ENCODE peak calls at places on chromosomes 5 and 9, in ten cellular contexts. X is amniotic epithelial cell; G is kidney tubule cell; I is SK-N-DZ; R is NCI-H2171 treated with DMSO at 0.1 percent for 48 hours; T is testis; L is tibial artery; J is KBM-7; F is endothelial cell of umbilical vein; Z is stimulated activated CD4-positive, alpha-beta T cell treated with anti-CD3 and anti-CD28 coated beads, Interleukin-1b, Interleukin-23, amount 100 ng/mL, for 24 hours. K is an unnamed sample.

GRCh38 chr5:53211799-53212198 is 102.2 kb upstream of the MOCS2 start:
- DNase-seq in Z (no peak), R (no peak), J (peak), F (peak), L (no peak), T (no peak), X (peak), G (peak), I (no peak), K (no peak)

GRCh38 chr5:142432961-142433360 is 108.1 kb upstream of the SPRY4 start:
- DNase-seq in I (peak), R (no peak), J (no peak), T (no peak), F (no peak), L (no peak), X (no peak), Z (no peak), G (peak), K (no peak)

GRCh38 chr5:32283539-32284377 is 29.0 kb downstream of the MTMR12 start:
- DNase-seq in L (no peak), T (no peak), R (no peak), X (peak), J (no peak), F (peak), I (no peak), G (peak), Z (no peak), K (peak)

GRCh38 chr5:126851441-126852103 is 74.6 kb downstream of the LMNB1 start:
- DNase-seq in X (no peak), J (no peak), R (no peak), F (no peak), Z (no peak), G (no peak), L (peak), T (no peak), I (no peak), K (no peak)

GRCh38 chr5:68817696-68818695 is 275.8 kb upstream of the SLC30A5 start:
- DNase-seq in R (no peak), F (no peak), L (no peak), G (no peak), T (no peak), Z (no peak), X (no peak), J (no peak), I (no peak), K (no peak)

GRCh38 chr5:36177715-36178556 is 26.0 kb downstream of the SKP2 start:
- DNase-seq in J (peak), X (peak), I (peak), G (peak), Z (no peak), F (peak), L (no peak), R (peak), T (peak), K (no peak)

GRCh38 chr9:75892168-75892901 is 1.9 kb downstream of the PCSK5 start:
- DNase-seq in G (peak), R (no peak), T (peak), J (peak), L (peak), I (no peak), F (peak), X (no peak), Z (no peak), K (no peak)

GRCh38 chr5:10091701-10092100 is 158.0 kb downstream of the ATPSCKMT start:
- DNase-seq in F (no peak), L (no peak), Z (no peak), I (no peak), T (no peak), R (no peak), J (no peak), X (no peak), G (no peak), K (no peak)

GRCh38 chr9:2461886-2462285 is 159.7 kb upstream of the VLDLR start:
- DNase-seq in L (no peak), T (peak), R (peak), G (no peak), I (no peak), X (no peak), Z (no peak), J (no peak), F (no peak), K (no peak)

GRCh38 chr5:157547909-157548512 is 27.6 kb downstream of the ADAM19 start:
- DNase-seq in T (no peak), Z (no peak), I (no peak), L (no peak), G (no peak), X (no peak), R (no peak), J (no peak), F (no peak), K (no peak)

GRCh38 chr5:94157704-94158608 is 416.6 kb upstream of the POU5F2 start:
- DNase-seq in X (no peak), I (no peak), L (no peak), Z (no peak), G (no peak), R (no peak), F (no peak), T (no peak), J (no peak), K (no peak)

GRCh38 chr5:105475401-105475800 is 1912.8 kb upstream of the NUDT12 start:
- DNase-seq in R (peak), T (no peak), J (no peak), I (no peak), X (no peak), Z (no peak), G (no peak), F (peak), L (peak), K (no peak)

GRCh38 chr5:159825551-159826051 is 90.7 kb upstream of the ADRA1B start:
- DNase-seq in G (peak), R (no peak), X (peak), I (no peak), F (no peak), L (no peak), T (no peak), Z (no peak), J (no peak), K (no peak)

GRCh38 chr5:8813180-8813579 is 732.7 kb downstream of the SEMA5A start:
- DNase-seq in T (no peak), X (peak), Z (no peak), I (no peak), F (no peak), R (no peak), J (no peak), G (no peak), L (no peak), K (no peak)

GRCh38 chr9:107710552-107710951 is 221.0 kb upstream of the KLF4 start:
- DNase-seq in I (no peak), T (no peak), J (no peak), F (no peak), Z (no peak), L (no peak), X (no peak), R (no peak), G (no peak), K (no peak)

GRCh38 chr5:140555747-140556312 is 1.4 kb downstream of the SRA1 start:
- DNase-seq in I (no peak), T (no peak), L (no peak), F (no peak), J (no peak), Z (no peak), X (no peak), R (no peak), G (no peak), K (no peak)

GRCh38 chr9:86722706-86723075 is 224.6 kb downstream of the GAS1 start:
- DNase-seq in F (no peak), L (no peak), J (no peak), G (no peak), T (no peak), X (no peak), R (no peak), Z (no peak), I (no peak), K (no peak)

GRCh38 chr5:5983261-5983660 is 395.1 kb downstream of the MED10 start:
- DNase-seq in X (no peak), G (no peak), T (no peak), L (no peak), J (no peak), R (no peak), I (no peak), Z (no peak), F (no peak), K (no peak)

GRCh38 chr9:71721786-71722295 is 46.5 kb downstream of the CEMIP2 start:
- DNase-seq in F (no peak), R (no peak), T (no peak), L (no peak), G (no peak), Z (no peak), X (peak), I (no peak), J (no peak), K (no peak)

GRCh38 chr5:56733580-56733979 is 81.8 kb upstream of the MAP3K1 start:
- DNase-seq in F (no peak), T (no peak), L (no peak), G (peak), I (no peak), Z (no peak), X (no peak), R (no peak), J (no peak), K (no peak)

GRCh38 chr5:88672644-88673493 is 210.1 kb downstream of the MEF2C start:
- DNase-seq in L (no peak), I (no peak), Z (no peak), X (no peak), G (no peak), F (no peak), R (no peak), T (no peak), J (no peak), K (no peak)

GRCh38 chr9:73114058-73114457 is 37.6 kb upstream of the ANXA1 start:
- DNase-seq in I (no peak), R (no peak), G (no peak), F (no peak), T (no peak), Z (no peak), L (no peak), J (no peak), X (no peak), K (no peak)

GRCh38 chr9:1791191-1791590 is 224.0 kb upstream of the SMARCA2 start:
- DNase-seq in F (no peak), G (no peak), J (no peak), Z (no peak), R (no peak), L (no peak), X (no peak), I (no peak), T (no peak), K (no peak)

GRCh38 chr5:168947212-168947868 is 353.6 kb downstream of the SLIT3 start:
- DNase-seq in X (peak), Z (peak), F (peak), L (no peak), J (peak), T (peak), I (peak), G (peak), R (peak), K (peak)

GRCh38 chr9:38254756-38255155 is 137.7 kb upstream of the ALDH1B1 start:
- DNase-seq in L (no peak), T (no peak), F (no peak), I (no peak), X (peak), G (no peak), R (no peak), Z (no peak), J (no peak), K (no peak)

GRCh38 chr5:35415305-35415704 is 185.0 kb upstream of the PRLR start:
- DNase-seq in Z (no peak), L (no peak), G (no peak), R (no peak), J (no peak), F (no peak), X (peak), T (no peak), I (no peak), K (no peak)

GRCh38 chr5:22852807-22853670 is at the start of gene CDH12:
- DNase-seq in L (no peak), F (no peak), R (peak), I (peak), G (peak), Z (no peak), X (no peak), J (peak), T (peak), K (no peak)

GRCh38 chr5:107592515-107592914 is 78.2 kb downstream of the EFNA5 start:
- DNase-seq in Z (no peak), F (no peak), G (no peak), X (no peak), T (no peak), R (no peak), L (no peak), J (no peak), I (peak), K (no peak)

GRCh38 chr9:7320139-7320538 is 479.4 kb downstream of the DMAC1 start:
- DNase-seq in Z (no peak), X (peak), J (no peak), T (no peak), I (peak), F (peak), G (peak), R (no peak), L (no peak), K (no peak)